ENCODE peak calls at places on chromosomes 2 and 18, in five cellular contexts. M is endothelial cell of umbilical vein, N is foreskin fibroblast, T is HTR-8/SVneo, I is H54. P is an unnamed sample.

GRCh38 chr2:71451695-71452094 is 1.7 kb upstream of the DYSF start:
- DNase-seq in M (no peak), N (no peak), T (no peak), I (no peak), P (no peak)

GRCh38 chr2:41326801-41327200 is 721.0 kb upstream of the PKDCC start:
- DNase-seq in M (no peak), N (no peak), T (no peak), I (no peak), P (no peak)

GRCh38 chr2:45554073-45554742 is 56.9 kb downstream of the SRBD1 start:
- DNase-seq in M (no peak), N (peak), T (no peak), I (no peak), P (no peak)

GRCh38 chr2:106020032-106020431 is 174.1 kb downstream of the UXS1 start:
- DNase-seq in M (peak), N (no peak), T (no peak), I (no peak), P (no peak)

GRCh38 chr2:179677148-179677688 is 184.2 kb downstream of the ZNF385B start:
- DNase-seq in M (no peak), N (peak), T (no peak), I (no peak), P (peak)

GRCh38 chr2:170974304-170974993 is 45.4 kb downstream of the GORASP2 start:
- DNase-seq in M (no peak), N (peak), T (no peak), I (peak), P (peak)

GRCh38 chr18:23825978-23826405 is 136.7 kb downstream of the LAMA3 start:
- DNase-seq in M (peak), N (peak), T (no peak), I (no peak), P (peak)

GRCh38 chr18:48834421-48835011 is 116.2 kb downstream of the SMAD7 start:
- DNase-seq in M (peak), N (peak), T (peak), I (peak), P (peak)

GRCh38 chr2:15733867-15734765 is 142.4 kb downstream of the DDX1 start:
- DNase-seq in M (peak), N (peak), T (peak), I (no peak), P (no peak)

GRCh38 chr2:18046558-18046957 is 168.1 kb downstream of the KCNS3 start:
- DNase-seq in M (no peak), N (peak), T (no peak), I (peak), P (no peak)

GRCh38 chr2:85394976-85395375 is 15.2 kb downstream of the CAPG start:
- DNase-seq in M (no peak), N (no peak), T (no peak), I (no peak), P (no peak)

GRCh38 chr2:120684225-120684624 is 51.4 kb upstream of the GLI2 start:
- DNase-seq in M (no peak), N (peak), T (no peak), I (no peak), P (no peak)

GRCh38 chr2:217978536-217979150 is 24.2 kb downstream of the TNS1 start:
- DNase-seq in M (peak), N (no peak), T (no peak), I (no peak), P (no peak)

GRCh38 chr2:203913947-203914346 is 22.6 kb upstream of the ICOS start:
- DNase-seq in M (no peak), N (no peak), T (no peak), I (no peak), P (no peak)

GRCh38 chr2:85413592-85414421 is 3.6 kb upstream of the CAPG start:
- DNase-seq in M (peak), N (peak), T (peak), I (peak), P (no peak)

GRCh38 chr18:67644226-67644625 is 127.7 kb upstream of the DSEL start:
- DNase-seq in M (no peak), N (no peak), T (no peak), I (no peak), P (no peak)

GRCh38 chr2:230134496-230135073 is 65.9 kb upstream of the SLC16A14 start:
- DNase-seq in M (peak), N (peak), T (no peak), I (peak), P (peak)

GRCh38 chr2:214575030-214575949 is 164.4 kb downstream of the VWC2L start:
- DNase-seq in M (no peak), N (no peak), T (no peak), I (no peak), P (peak)

GRCh38 chr2:66481100-66481549 is 46.2 kb downstream of the MEIS1 start:
- DNase-seq in M (peak), N (peak), T (peak), I (peak), P (no peak)

GRCh38 chr2:44652701-44653100 is 288.8 kb upstream of the SIX3 start:
- DNase-seq in M (no peak), N (peak), T (no peak), I (no peak), P (no peak)

GRCh38 chr2:98008415-98008814 is 12.7 kb upstream of the TMEM131 start:
- DNase-seq in M (no peak), N (no peak), T (no peak), I (no peak), P (no peak)

GRCh38 chr18:57128229-57128911 is 18.5 kb upstream of the BOD1L2 start:
- DNase-seq in M (no peak), N (no peak), T (no peak), I (no peak), P (no peak)

GRCh38 chr2:214837466-214837865 is 28.0 kb upstream of the BARD1 start:
- DNase-seq in M (no peak), N (no peak), T (no peak), I (no peak), P (no peak)

GRCh38 chr18:54843302-54843701 is 15.0 kb downstream of the RAB27B start:
- DNase-seq in M (no peak), N (peak), T (peak), I (no peak), P (no peak)

GRCh38 chr2:35365859-35366258 is 989.7 kb upstream of the CRIM1 start:
- DNase-seq in M (no peak), N (no peak), T (no peak), I (peak), P (peak)

GRCh38 chr2:70659551-70659950 is 105.9 kb upstream of the TGFA start:
- DNase-seq in M (no peak), N (no peak), T (no peak), I (no peak), P (no peak)

GRCh38 chr2:224930990-224931389 is 111.3 kb downstream of the DOCK10 start:
- DNase-seq in M (no peak), N (no peak), T (no peak), I (no peak), P (no peak)

P was measured in COLO829.